ENCODE peak calls at places on chromosomes 16 and 17, in five cellular contexts. V is heart left ventricle, U is H9, T is RWPE2, G is lung. M is an unnamed sample.

GRCh38 chr16:49598386-49599170 is 225.0 kb downstream of the C16orf78 start:
- DNase-seq in G (no peak), V (no peak), U (peak), T (no peak), M (no peak)

GRCh38 chr16:54503436-54503835 is 216.8 kb upstream of the IRX3 start:
- DNase-seq in T (no peak), G (no peak), U (no peak), V (no peak), M (no peak)

GRCh38 chr17:76307966-76308338 is at the start of gene QRICH2:
- DNase-seq in G (no peak), T (no peak), U (peak), V (no peak), M (no peak)

GRCh38 chr17:66637491-66637890 is 197.4 kb upstream of the CACNG5 start:
- DNase-seq in G (no peak), U (no peak), T (no peak), V (no peak), M (no peak)

GRCh38 chr16:90010676-90011075 is 8.6 kb downstream of the DBNDD1 start:
- DNase-seq in V (no peak), U (no peak), T (no peak), G (no peak), M (no peak)

GRCh38 chr17:63995626-63996025 is 2.5 kb upstream of the PRR29 start:
- DNase-seq in G (no peak), T (peak), U (peak), V (no peak), M (no peak)

GRCh38 chr16:29891525-29892457 is 7.6 kb downstream of the SEZ6L2 start:
- DNase-seq in G (no peak), T (no peak), U (no peak), V (no peak), M (no peak)

GRCh38 chr17:7476474-7476873 is 3.0 kb downstream of the ZBTB4 start:
- DNase-seq in V (no peak), T (no peak), G (no peak), U (no peak), M (no peak)

GRCh38 chr17:3512512-3513171 is 36.8 kb downstream of the ASPA start:
- DNase-seq in U (no peak), V (peak), G (no peak), T (no peak), M (peak)

GRCh38 chr16:1131378-1131994 is 21.4 kb upstream of the CACNA1H start:
- DNase-seq in T (no peak), G (no peak), U (no peak), V (no peak), M (no peak)

GRCh38 chr17:2802574-2802973 is 6.3 kb downstream of the RAP1GAP2 start:
- DNase-seq in T (no peak), U (no peak), V (no peak), G (no peak), M (no peak)

GRCh38 chr17:81429353-81429774 is 34.1 kb downstream of the BAHCC1 start:
- DNase-seq in T (no peak), V (peak), G (peak), U (no peak), M (peak)

GRCh38 chr16:49203361-49203760 is 78.3 kb downstream of the CBLN1 start:
- DNase-seq in T (no peak), G (no peak), U (no peak), V (no peak), M (no peak)

GRCh38 chr17:74290340-74290739 is 16.3 kb downstream of the DNAI2 start:
- DNase-seq in G (no peak), U (no peak), V (no peak), T (no peak), M (no peak)
- TF ChIP-seq CTCF in G (no peak), U (peak), V (no peak), T (no peak), M (no peak)

GRCh38 chr17:41654134-41654907 is 29.9 kb upstream of the KRT17 start:
- DNase-seq in V (no peak), T (peak), U (no peak), G (peak), M (no peak)
- TF ChIP-seq CTCF in V (no peak), T (no peak), U (no peak), G (no peak), M (no peak)

GRCh38 chr16:52861614-52862022 is 191.1 kb downstream of the CHD9NB start:
- DNase-seq in T (no peak), U (no peak), V (no peak), G (no peak), M (peak)
- TF ChIP-seq CTCF in T (peak), U (peak), V (no peak), G (no peak), M (peak)

GRCh38 chr17:45577571-45578279 is 87.2 kb upstream of the PLEKHM1 start:
- DNase-seq in T (no peak), U (no peak), G (no peak), V (no peak), M (no peak)

GRCh38 chr17:45573915-45574314 is 83.4 kb upstream of the PLEKHM1 start:
- DNase-seq in G (no peak), V (no peak), U (no peak), T (no peak), M (no peak)

GRCh38 chr17:45574376-45574775 is 83.9 kb upstream of the PLEKHM1 start:
- DNase-seq in U (no peak), V (no peak), G (no peak), T (no peak), M (peak)

GRCh38 chr17:45578516-45579455 is 88.3 kb upstream of the PLEKHM1 start:
- DNase-seq in U (peak), V (no peak), G (no peak), T (no peak), M (no peak)

DNA sequence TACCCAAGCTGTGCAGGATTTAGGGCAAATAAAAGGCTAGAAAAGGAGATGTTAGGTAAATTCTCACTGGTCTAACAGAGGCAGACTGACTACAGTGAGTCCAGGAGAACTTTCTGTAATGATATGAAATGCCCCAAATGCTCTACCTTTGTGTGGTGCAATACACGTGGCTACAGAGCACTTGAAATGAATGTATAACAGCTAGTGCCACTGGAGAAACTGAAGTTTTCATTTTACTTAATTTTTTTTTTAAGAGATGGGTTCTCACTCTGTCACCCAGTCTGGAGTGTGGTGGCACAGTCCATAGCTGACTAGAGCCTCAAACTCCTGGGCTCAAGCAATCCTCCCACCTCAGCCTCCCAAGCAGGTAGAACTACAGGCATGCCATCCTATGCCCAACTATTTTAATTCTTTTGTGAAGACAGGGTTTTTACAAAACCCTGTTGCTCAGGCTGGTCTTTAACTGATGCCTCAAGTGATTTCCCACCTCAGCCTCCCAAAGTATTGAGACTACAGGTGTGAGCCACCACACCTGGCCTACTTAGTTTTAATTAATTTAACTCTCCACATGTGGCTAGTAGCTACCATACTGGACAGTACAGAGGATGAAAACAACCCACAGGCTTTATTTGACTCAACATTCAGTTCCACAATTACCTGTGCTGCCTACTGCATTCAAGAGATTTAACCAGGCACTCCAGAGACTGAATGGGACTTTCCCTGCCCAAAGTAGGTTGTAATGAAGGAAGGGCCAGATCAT is 84.8 kb upstream of the PLEKHM1 start:
- DNase-seq in V (no peak), T (no peak), U (no peak), G (no peak), M (no peak)
- TF ChIP-seq CTCF in V (no peak), T (no peak), U (no peak), G (no peak), M (no peak)

GRCh38 chr16:27640277-27640600 is 90.3 kb downstream of the KATNIP start:
- DNase-seq in U (peak), T (no peak), V (no peak), G (no peak), M (no peak)
- TF ChIP-seq CTCF in U (no peak), T (no peak), V (no peak), G (no peak), M (no peak)

GRCh38 chr16:67167588-67167987 is 2.8 kb upstream of the NOL3 start:
- DNase-seq in G (no peak), V (no peak), T (no peak), U (no peak), M (no peak)

GRCh38 chr16:67169642-67170167 is 633 bp upstream of the NOL3 start:
- DNase-seq in T (no peak), V (no peak), G (no peak), U (peak), M (no peak)

GRCh38 chr16:67169011-67169451 is 1.3 kb upstream of the NOL3 start:
- DNase-seq in T (no peak), G (no peak), U (peak), V (no peak), M (no peak)

GRCh38 chr16:67170948-67171649 is 761 bp downstream of the NOL3 start:
- DNase-seq in U (no peak), G (no peak), T (no peak), V (no peak), M (no peak)

GRCh38 chr16:67170168-67170947 is at the start of gene NOL3:
- DNase-seq in T (no peak), U (peak), V (peak), G (peak), M (peak)
- TF ChIP-seq CTCF in T (peak), U (no peak), V (no peak), G (no peak), M (peak)

GRCh38 chr17:53141280-53141679 is 681.4 kb upstream of the KIF2B start:
- DNase-seq in V (no peak), G (no peak), T (no peak), U (no peak), M (no peak)

GRCh38 chr17:53134546-53134945 is 688.2 kb upstream of the KIF2B start:
- DNase-seq in G (no peak), T (no peak), U (no peak), V (no peak), M (no peak)

GRCh38 chr17:53141731-53142130 is 681.0 kb upstream of the KIF2B start:
- DNase-seq in G (no peak), U (no peak), T (no peak), V (no peak), M (no peak)

GRCh38 chr17:53135969-53136368 is 686.8 kb upstream of the KIF2B start:
- DNase-seq in V (no peak), U (no peak), G (no peak), T (no peak), M (no peak)

GRCh38 chr17:53137919-53138318 is 684.8 kb upstream of the KIF2B start:
- DNase-seq in U (no peak), G (no peak), T (no peak), V (no peak), M (no peak)
- TF ChIP-seq CTCF in U (no peak), G (no peak), T (no peak), V (no peak), M (no peak)

M was measured in brain microvascular endothelial cell.